ENCODE peak calls at places on chromosomes 6 and 20, in nine cellular contexts. One of them, this sample, is unnamed.
A peak's percentile ranks its signal among the peaks of the same experiment; 100 is the strongest.

GRCh38 chr6:2935566-2936291 is 32.6 kb upstream of the SERPINB9 start:
- DNase-seq in AG09309: no peak
- DNase-seq in lower leg skin: no peak
- DNase-seq in pancreas: no peak
- DNase-seq in MM.1S: no peak
- DNase-seq in IMR-90: no peak
- DNase-seq in ovary: no peak
- DNase-seq in ascending aorta: no peak
- DNase-seq in fibroblast of the aortic adventitia: no peak
- DNase-seq in this sample: no peak

GRCh38 chr6:107488875-107489635 is 862 bp upstream of the SOBP start:
- DNase-seq in AG09309: no peak
- DNase-seq in IMR-90: peak; percentile 20
- DNase-seq in lower leg skin: no peak
- DNase-seq in pancreas: peak; percentile 5
- DNase-seq in MM.1S: no peak
- DNase-seq in fibroblast of the aortic adventitia: peak; percentile 33
- DNase-seq in ascending aorta: no peak
- DNase-seq in ovary: peak; percentile 76
- DNase-seq in this sample: peak; percentile 23

GRCh38 chr6:128168244-128168643 is 267.4 kb upstream of the THEMIS start:
- DNase-seq in ovary: no peak
- DNase-seq in MM.1S: peak; percentile 22
- DNase-seq in lower leg skin: no peak
- DNase-seq in ascending aorta: no peak
- DNase-seq in AG09309: no peak
- DNase-seq in fibroblast of the aortic adventitia: no peak
- DNase-seq in pancreas: no peak
- DNase-seq in IMR-90: no peak
- DNase-seq in this sample: no peak

GRCh38 chr6:140441256-140441655 is 1066.8 kb upstream of the CITED2 start:
- DNase-seq in ovary: peak; percentile 59
- DNase-seq in MM.1S: no peak
- DNase-seq in AG09309: no peak
- DNase-seq in ascending aorta: no peak
- DNase-seq in fibroblast of the aortic adventitia: peak; percentile 41
- DNase-seq in pancreas: peak; percentile 4
- DNase-seq in lower leg skin: peak; percentile 41
- DNase-seq in IMR-90: peak; percentile 63
- DNase-seq in this sample: peak; percentile 70

GRCh38 chr20:60060593-60060992 is 102.4 kb downstream of the CDH26 start:
- DNase-seq in pancreas: no peak
- DNase-seq in ascending aorta: no peak
- DNase-seq in IMR-90: no peak
- DNase-seq in ovary: no peak
- DNase-seq in lower leg skin: no peak
- DNase-seq in AG09309: no peak
- DNase-seq in fibroblast of the aortic adventitia: no peak
- DNase-seq in MM.1S: no peak
- DNase-seq in this sample: no peak

GRCh38 chr6:43456737-43457126 is 1.4 kb upstream of the DLK2 start:
- DNase-seq in IMR-90: no peak
- DNase-seq in AG09309: no peak
- DNase-seq in ascending aorta: no peak
- DNase-seq in ovary: no peak
- DNase-seq in lower leg skin: no peak
- DNase-seq in pancreas: no peak
- DNase-seq in MM.1S: no peak
- DNase-seq in fibroblast of the aortic adventitia: no peak
- DNase-seq in this sample: no peak

GRCh38 chr6:52509281-52510212 is 67.3 kb downstream of the TRAM2 start:
- DNase-seq in pancreas: no peak
- DNase-seq in ovary: no peak
- DNase-seq in fibroblast of the aortic adventitia: no peak
- DNase-seq in AG09309: no peak
- DNase-seq in MM.1S: no peak
- DNase-seq in IMR-90: no peak
- DNase-seq in ascending aorta: no peak
- DNase-seq in lower leg skin: no peak
- DNase-seq in this sample: no peak

GRCh38 chr6:43433148-43433547 is 5.8 kb downstream of the ABCC10 start:
- DNase-seq in fibroblast of the aortic adventitia: no peak
- DNase-seq in ovary: no peak
- DNase-seq in pancreas: no peak
- DNase-seq in AG09309: no peak
- DNase-seq in MM.1S: no peak
- DNase-seq in ascending aorta: no peak
- DNase-seq in IMR-90: no peak
- DNase-seq in lower leg skin: no peak
- DNase-seq in this sample: no peak

DNA sequence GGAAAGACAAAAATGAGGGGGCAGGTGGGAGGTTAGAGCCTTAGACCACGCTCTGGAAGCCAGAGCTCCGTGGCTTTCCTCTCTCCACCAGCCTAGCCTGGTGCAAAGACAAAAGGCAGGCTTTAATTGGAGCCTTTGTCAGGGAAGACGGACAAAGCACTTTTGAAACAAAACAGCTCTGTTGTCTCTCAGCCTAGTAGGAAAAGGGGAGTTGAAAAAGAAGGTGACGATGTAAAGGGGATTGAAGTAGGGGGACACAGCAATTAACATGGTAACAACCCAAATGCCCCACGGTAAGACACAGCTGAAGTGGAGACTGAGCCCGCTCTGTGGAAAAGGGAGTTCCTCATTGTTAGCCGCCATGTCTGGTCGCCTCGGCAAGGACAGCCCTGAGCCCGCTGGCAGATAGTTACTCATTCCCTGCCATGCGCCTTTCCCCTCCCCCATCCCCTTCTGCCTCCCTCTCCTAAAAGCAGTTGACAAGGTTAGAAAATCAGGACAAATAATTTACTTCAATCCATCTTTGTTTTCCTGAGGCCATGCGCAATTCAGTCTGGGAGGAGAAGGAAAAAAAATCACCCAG is 93.0 kb downstream of the TCP11 start:
- DNase-seq in lower leg skin: no peak
- DNase-seq in AG09309: no peak
- DNase-seq in pancreas: no peak
- DNase-seq in ovary: no peak
- DNase-seq in ascending aorta: no peak
- DNase-seq in MM.1S: no peak
- DNase-seq in IMR-90: no peak
- DNase-seq in fibroblast of the aortic adventitia: no peak
- DNase-seq in this sample: no peak
- H3K4me3 ChIP-seq in lower leg skin: no peak overlapping the region
- H3K4me3 ChIP-seq in AG09309: no peak overlapping the region
- H3K4me3 ChIP-seq in pancreas: no peak overlapping the region
- H3K4me3 ChIP-seq in ovary: no peak overlapping the region
- H3K4me3 ChIP-seq in ascending aorta: peak overlapping the region; percentile 31
- H3K4me3 ChIP-seq in MM.1S: peak overlapping the region; percentile 67
- H3K4me3 ChIP-seq in IMR-90: no peak overlapping the region
- H3K4me3 ChIP-seq in fibroblast of the aortic adventitia: no peak overlapping the region
- H3K4me3 ChIP-seq in this sample: no peak overlapping the region

GRCh38 chr6:4113623-4114022 is 21.8 kb downstream of the ECI2 start:
- DNase-seq in AG09309: no peak
- DNase-seq in lower leg skin: no peak
- DNase-seq in ovary: no peak
- DNase-seq in ascending aorta: no peak
- DNase-seq in fibroblast of the aortic adventitia: peak; percentile 8
- DNase-seq in IMR-90: peak; percentile 12
- DNase-seq in pancreas: no peak
- DNase-seq in MM.1S: no peak
- DNase-seq in this sample: no peak

GRCh38 chr6:4114123-4114522 is 21.3 kb downstream of the ECI2 start:
- DNase-seq in IMR-90: peak; percentile 55
- DNase-seq in lower leg skin: no peak
- DNase-seq in fibroblast of the aortic adventitia: peak; percentile 22
- DNase-seq in AG09309: no peak
- DNase-seq in ascending aorta: no peak
- DNase-seq in ovary: no peak
- DNase-seq in MM.1S: no peak
- DNase-seq in pancreas: no peak
- DNase-seq in this sample: no peak

GRCh38 chr6:4112366-4112765 is 23.0 kb downstream of the ECI2 start:
- DNase-seq in IMR-90: no peak
- DNase-seq in MM.1S: no peak
- DNase-seq in ascending aorta: no peak
- DNase-seq in ovary: no peak
- DNase-seq in AG09309: no peak
- DNase-seq in lower leg skin: no peak
- DNase-seq in fibroblast of the aortic adventitia: no peak
- DNase-seq in pancreas: no peak
- DNase-seq in this sample: no peak

GRCh38 chr6:4115741-4116140 is 19.6 kb downstream of the ECI2 start:
- DNase-seq in lower leg skin: no peak
- DNase-seq in ovary: no peak
- DNase-seq in MM.1S: no peak
- DNase-seq in pancreas: no peak
- DNase-seq in ascending aorta: no peak
- DNase-seq in IMR-90: no peak
- DNase-seq in fibroblast of the aortic adventitia: no peak
- DNase-seq in AG09309: no peak
- DNase-seq in this sample: no peak
- H3K4me3 ChIP-seq in lower leg skin: no peak overlapping the region
- H3K4me3 ChIP-seq in ovary: no peak overlapping the region
- H3K4me3 ChIP-seq in MM.1S: no peak overlapping the region
- H3K4me3 ChIP-seq in pancreas: no peak overlapping the region
- H3K4me3 ChIP-seq in ascending aorta: no peak overlapping the region
- H3K4me3 ChIP-seq in IMR-90: no peak overlapping the region
- H3K4me3 ChIP-seq in fibroblast of the aortic adventitia: no peak overlapping the region
- H3K4me3 ChIP-seq in AG09309: no peak overlapping the region
- H3K4me3 ChIP-seq in this sample: no peak overlapping the region

GRCh38 chr6:154277578-154278128 is 79.0 kb downstream of the IPCEF1 start:
- DNase-seq in pancreas: no peak
- DNase-seq in lower leg skin: no peak
- DNase-seq in fibroblast of the aortic adventitia: no peak
- DNase-seq in ascending aorta: no peak
- DNase-seq in ovary: no peak
- DNase-seq in AG09309: no peak
- DNase-seq in IMR-90: no peak
- DNase-seq in MM.1S: no peak
- DNase-seq in this sample: no peak
- H3K4me3 ChIP-seq in pancreas: no peak overlapping the region
- H3K4me3 ChIP-seq in lower leg skin: no peak overlapping the region
- H3K4me3 ChIP-seq in fibroblast of the aortic adventitia: no peak overlapping the region
- H3K4me3 ChIP-seq in ascending aorta: peak overlapping the region; percentile 44
- H3K4me3 ChIP-seq in ovary: peak overlapping the region; percentile 22
- H3K4me3 ChIP-seq in AG09309: peak overlapping the region; percentile 24
- H3K4me3 ChIP-seq in IMR-90: no peak overlapping the region
- H3K4me3 ChIP-seq in MM.1S: no peak overlapping the region
- H3K4me3 ChIP-seq in this sample: no peak overlapping the region

DNA sequence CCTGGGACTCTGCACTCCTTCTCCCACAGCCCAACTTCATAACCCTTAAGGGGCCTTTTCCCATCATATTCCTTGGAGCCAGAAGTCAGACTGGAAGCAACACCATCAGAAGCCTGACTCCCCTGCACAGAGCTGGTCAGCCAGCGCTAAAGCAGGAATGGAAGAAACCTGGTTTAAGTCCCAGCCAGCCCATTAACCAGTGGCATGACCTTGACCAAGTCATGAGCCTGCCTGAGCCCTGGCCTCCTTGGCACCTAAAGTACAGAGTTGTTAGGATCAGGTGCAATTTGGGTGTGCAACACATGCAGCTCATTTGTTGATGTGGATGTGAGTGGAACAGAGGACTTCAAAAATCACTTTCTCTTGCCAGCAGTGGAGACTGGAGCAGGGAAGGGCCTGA is 20.8 kb downstream of the FOXP4 start:
- DNase-seq in ascending aorta: no peak
- DNase-seq in MM.1S: no peak
- DNase-seq in ovary: no peak
- DNase-seq in AG09309: no peak
- DNase-seq in lower leg skin: no peak
- DNase-seq in IMR-90: no peak
- DNase-seq in fibroblast of the aortic adventitia: no peak
- DNase-seq in pancreas: no peak
- DNase-seq in this sample: no peak
- H3K4me3 ChIP-seq in ascending aorta: no peak overlapping the region
- H3K4me3 ChIP-seq in MM.1S: no peak overlapping the region
- H3K4me3 ChIP-seq in ovary: no peak overlapping the region
- H3K4me3 ChIP-seq in AG09309: no peak overlapping the region
- H3K4me3 ChIP-seq in lower leg skin: no peak overlapping the region
- H3K4me3 ChIP-seq in IMR-90: no peak overlapping the region
- H3K4me3 ChIP-seq in fibroblast of the aortic adventitia: no peak overlapping the region
- H3K4me3 ChIP-seq in pancreas: no peak overlapping the region
- H3K4me3 ChIP-seq in this sample: no peak overlapping the region

GRCh38 chr6:4607026-4607704 is 169.0 kb upstream of the CDYL start:
- DNase-seq in ovary: peak; percentile 37
- DNase-seq in lower leg skin: no peak
- DNase-seq in pancreas: peak; percentile 8
- DNase-seq in AG09309: no peak
- DNase-seq in fibroblast of the aortic adventitia: peak; percentile 73
- DNase-seq in IMR-90: peak; percentile 89
- DNase-seq in MM.1S: no peak
- DNase-seq in ascending aorta: no peak
- DNase-seq in this sample: peak; percentile 69
- H3K4me3 ChIP-seq in ovary: no peak overlapping the region
- H3K4me3 ChIP-seq in lower leg skin: no peak overlapping the region
- H3K4me3 ChIP-seq in pancreas: no peak overlapping the region
- H3K4me3 ChIP-seq in AG09309: no peak overlapping the region
- H3K4me3 ChIP-seq in fibroblast of the aortic adventitia: no peak overlapping the region
- H3K4me3 ChIP-seq in IMR-90: no peak overlapping the region
- H3K4me3 ChIP-seq in MM.1S: no peak overlapping the region
- H3K4me3 ChIP-seq in ascending aorta: peak overlapping the region; percentile 29
- H3K4me3 ChIP-seq in this sample: no peak overlapping the region

GRCh38 chr20:23587631-23588030 is 18.1 kb downstream of the CST9 start:
- DNase-seq in fibroblast of the aortic adventitia: no peak
- DNase-seq in ovary: no peak
- DNase-seq in IMR-90: no peak
- DNase-seq in pancreas: no peak
- DNase-seq in lower leg skin: no peak
- DNase-seq in ascending aorta: no peak
- DNase-seq in MM.1S: no peak
- DNase-seq in AG09309: no peak
- DNase-seq in this sample: no peak

GRCh38 chr20:23584434-23585199 is 16.3 kb upstream of the CST9L start:
- DNase-seq in fibroblast of the aortic adventitia: no peak
- DNase-seq in MM.1S: no peak
- DNase-seq in ovary: no peak
- DNase-seq in ascending aorta: no peak
- DNase-seq in AG09309: no peak
- DNase-seq in IMR-90: no peak
- DNase-seq in lower leg skin: no peak
- DNase-seq in pancreas: no peak
- DNase-seq in this sample: no peak

GRCh38 chr20:23586735-23587525 is 18.6 kb upstream of the CST9L start:
- DNase-seq in AG09309: no peak
- DNase-seq in ascending aorta: no peak
- DNase-seq in lower leg skin: no peak
- DNase-seq in IMR-90: no peak
- DNase-seq in fibroblast of the aortic adventitia: no peak
- DNase-seq in pancreas: no peak
- DNase-seq in ovary: no peak
- DNase-seq in MM.1S: no peak
- DNase-seq in this sample: no peak

GRCh38 chr20:23585449-23585807 is 17.1 kb upstream of the CST9L start:
- DNase-seq in ascending aorta: no peak
- DNase-seq in fibroblast of the aortic adventitia: no peak
- DNase-seq in lower leg skin: no peak
- DNase-seq in MM.1S: no peak
- DNase-seq in IMR-90: no peak
- DNase-seq in ovary: no peak
- DNase-seq in AG09309: no peak
- DNase-seq in pancreas: no peak
- DNase-seq in this sample: no peak

GRCh38 chr20:23585808-23586734 is 17.8 kb upstream of the CST9L start:
- DNase-seq in AG09309: no peak
- DNase-seq in pancreas: no peak
- DNase-seq in IMR-90: no peak
- DNase-seq in fibroblast of the aortic adventitia: no peak
- DNase-seq in MM.1S: no peak
- DNase-seq in ascending aorta: no peak
- DNase-seq in ovary: no peak
- DNase-seq in lower leg skin: no peak
- DNase-seq in this sample: no peak
- H3K4me3 ChIP-seq in AG09309: no peak overlapping the region
- H3K4me3 ChIP-seq in pancreas: no peak overlapping the region
- H3K4me3 ChIP-seq in IMR-90: no peak overlapping the region
- H3K4me3 ChIP-seq in fibroblast of the aortic adventitia: no peak overlapping the region
- H3K4me3 ChIP-seq in MM.1S: no peak overlapping the region
- H3K4me3 ChIP-seq in ascending aorta: no peak overlapping the region
- H3K4me3 ChIP-seq in ovary: no peak overlapping the region
- H3K4me3 ChIP-seq in lower leg skin: no peak overlapping the region
- H3K4me3 ChIP-seq in this sample: no peak overlapping the region

This sample was measured in fibroblast of pulmonary artery.